ENCODE peak calls at places on chromosomes 5 and 9, in six cellular contexts. B is hepatocyte, V is bronchial epithelial cell, M is activated B cell treated with CpG ODN at 0.5 μM for 24 hours, I is mucosa of descending colon, C is NCI-H460. D is an unnamed sample.

GRCh38 chr9:100290714-100291113 is 62.0 kb downstream of the TEX10 start:
- DNase-seq in B (no peak), V (no peak), M (no peak), I (no peak), C (no peak), D (no peak)

GRCh38 chr9:83537331-83538171 is 650 bp downstream of the FRMD3 start:
- DNase-seq in B (peak), V (no peak), M (no peak), I (no peak), C (no peak), D (no peak)

GRCh38 chr5:142006363-142007236 is 6.2 kb downstream of the GNPDA1 start:
- DNase-seq in B (no peak), V (no peak), M (no peak), I (no peak), C (no peak), D (no peak)

GRCh38 chr5:157222506-157223230 is 42.0 kb downstream of the ITK start:
- DNase-seq in B (peak), V (no peak), M (no peak), I (no peak), C (no peak), D (peak)

GRCh38 chr5:28473531-28474107 is 1435.2 kb upstream of the CDH9 start:
- DNase-seq in B (peak), V (peak), M (no peak), I (no peak), C (peak), D (peak)

GRCh38 chr9:93126151-93126781 is 7.8 kb downstream of the NINJ1 start:
- DNase-seq in B (no peak), V (no peak), M (peak), I (peak), C (no peak), D (no peak)

GRCh38 chr9:117414906-117415583 is at the start of gene ASTN2:
- DNase-seq in B (no peak), V (no peak), M (no peak), I (peak), C (no peak), D (no peak)

GRCh38 chr9:133170716-133171115 is 7.0 kb upstream of the GBGT1 start:
- DNase-seq in B (no peak), V (no peak), M (no peak), I (no peak), C (no peak), D (no peak)

GRCh38 chr5:179227196-179227577 is 118.1 kb downstream of the ADAMTS2 start:
- DNase-seq in B (no peak), V (no peak), M (no peak), I (peak), C (no peak), D (no peak)

GRCh38 chr9:108168451-108168850 is 678.9 kb upstream of the KLF4 start:
- DNase-seq in B (no peak), V (no peak), M (no peak), I (no peak), C (no peak), D (peak)

GRCh38 chr5:59124983-59125960 is 542.4 kb downstream of the RAB3C start:
- DNase-seq in B (no peak), V (no peak), M (no peak), I (no peak), C (no peak), D (no peak)

GRCh38 chr9:18718393-18718792 is 244.4 kb downstream of the ADAMTSL1 start:
- DNase-seq in B (no peak), V (no peak), M (no peak), I (no peak), C (no peak), D (no peak)

GRCh38 chr9:109451311-109452025 is 46.6 kb downstream of the PTPN3 start:
- DNase-seq in B (no peak), V (no peak), M (no peak), I (no peak), C (no peak), D (no peak)

GRCh38 chr5:76855961-76856360 is 6.1 kb downstream of the S100Z start:
- DNase-seq in B (no peak), V (no peak), M (no peak), I (no peak), C (no peak), D (no peak)

GRCh38 chr9:132244582-132245455 is 83.0 kb downstream of the NTNG2 start:
- DNase-seq in B (no peak), V (no peak), M (no peak), I (no peak), C (no peak), D (no peak)

GRCh38 chr5:3615217-3615616 is 19.6 kb downstream of the IRX1 start:
- DNase-seq in B (no peak), V (no peak), M (no peak), I (no peak), C (no peak), D (no peak)

GRCh38 chr9:128091144-128091543 is 23.1 kb downstream of the SLC25A25 start:
- DNase-seq in B (peak), V (no peak), M (no peak), I (no peak), C (no peak), D (peak)

GRCh38 chr5:15835514-15835913 is 335.5 kb downstream of the FBXL7 start:
- DNase-seq in B (no peak), V (peak), M (no peak), I (no peak), C (peak), D (no peak)

D was measured in astrocyte of the cerebellum.